ENCODE peak calls at places on chromosomes 7 and 10, in seven cellular contexts. E is esophagus muscularis mucosa, Z is right lobe of liver, S is heart left ventricle, I is HCT116, Q is sigmoid colon, A is IMR-90. J is an unnamed sample.

GRCh38 chr10:113945075-113945686 is 90.7 kb downstream of the NHLRC2 start:
- DNase-seq in S (no peak), Z (no peak), Q (no peak), A (peak; percentile 70), I (peak; percentile 59), E (no peak), J (no peak)

GRCh38 chr10:126439947-126440346 is 51.7 kb upstream of the ADAM12 start:
- DNase-seq in A (no peak), Z (no peak), S (no peak), Q (no peak), E (peak; percentile 34), I (no peak), J (no peak)

GRCh38 chr7:87852306-87852705 is 23.9 kb downstream of the SLC25A40 start:
- DNase-seq in I (no peak), Q (no peak), A (no peak), Z (no peak), S (no peak), E (no peak), J (peak; percentile 34)

GRCh38 chr7:24786941-24787340 is 29.7 kb upstream of the GSDME start:
- DNase-seq in E (no peak), S (no peak), A (peak; percentile 99), Z (no peak), I (peak; percentile 73), Q (no peak), J (peak; percentile 93)

GRCh38 chr10:130233426-130233825 is 97.2 kb downstream of the GLRX3 start:
- DNase-seq in Q (peak; percentile 7), I (no peak), S (no peak), A (no peak), Z (no peak), E (no peak), J (no peak)

GRCh38 chr10:36559990-36560389 is 565.4 kb upstream of the ANKRD30A start:
- DNase-seq in A (peak; percentile 8), S (no peak), Z (no peak), I (no peak), E (no peak), Q (no peak), J (no peak)

GRCh38 chr10:84265378-84265777 is 20.5 kb downstream of the RGR start:
- DNase-seq in I (no peak), S (no peak), A (no peak), Q (no peak), Z (no peak), E (no peak), J (no peak)

GRCh38 chr10:74078037-74078436 is 72.6 kb downstream of the AP3M1 start:
- DNase-seq in I (no peak), S (no peak), Q (no peak), Z (no peak), A (peak; percentile 66), E (no peak), J (peak; percentile 86)

GRCh38 chr7:54946271-54946670 is 72.5 kb upstream of the EGFR start:
- DNase-seq in E (no peak), Q (no peak), S (no peak), A (no peak), Z (no peak), I (no peak), J (no peak)

GRCh38 chr10:78696791-78697420 is 371.9 kb upstream of the ZMIZ1 start:
- DNase-seq in Q (no peak), Z (no peak), E (no peak), S (no peak), I (no peak), A (no peak), J (no peak)

GRCh38 chr10:50271564-50272250 is 20.4 kb upstream of the ASAH2 start:
- DNase-seq in E (peak; percentile 78), Z (no peak), S (no peak), Q (no peak), I (no peak), A (no peak), J (no peak)

GRCh38 chr10:72303424-72304128 is 29.9 kb downstream of the DDIT4 start:
- DNase-seq in A (no peak), Z (no peak), Q (no peak), E (no peak), I (no peak), S (no peak), J (no peak)

GRCh38 chr10:112535432-112536038 is 88.5 kb downstream of the VTI1A start:
- DNase-seq in A (peak; percentile 7), S (no peak), Q (no peak), I (no peak), Z (no peak), E (no peak), J (no peak)
- H3K4me3 ChIP-seq in A (no peak overlapping the region), S (no peak overlapping the region), Q (no peak overlapping the region), I (no peak overlapping the region), Z (no peak overlapping the region), E (no peak overlapping the region), J (no peak overlapping the region)

GRCh38 chr7:50588937-50589336 is 23.7 kb upstream of the DDC start:
- DNase-seq in Q (no peak), A (no peak), Z (no peak), S (no peak), I (no peak), E (no peak), J (peak; percentile 40)
- TF ChIP-seq CTCF in Q (no peak), A (no peak), Z (no peak), S (no peak), I (no peak), E (peak; percentile 20), J (peak; percentile 28)

DNA sequence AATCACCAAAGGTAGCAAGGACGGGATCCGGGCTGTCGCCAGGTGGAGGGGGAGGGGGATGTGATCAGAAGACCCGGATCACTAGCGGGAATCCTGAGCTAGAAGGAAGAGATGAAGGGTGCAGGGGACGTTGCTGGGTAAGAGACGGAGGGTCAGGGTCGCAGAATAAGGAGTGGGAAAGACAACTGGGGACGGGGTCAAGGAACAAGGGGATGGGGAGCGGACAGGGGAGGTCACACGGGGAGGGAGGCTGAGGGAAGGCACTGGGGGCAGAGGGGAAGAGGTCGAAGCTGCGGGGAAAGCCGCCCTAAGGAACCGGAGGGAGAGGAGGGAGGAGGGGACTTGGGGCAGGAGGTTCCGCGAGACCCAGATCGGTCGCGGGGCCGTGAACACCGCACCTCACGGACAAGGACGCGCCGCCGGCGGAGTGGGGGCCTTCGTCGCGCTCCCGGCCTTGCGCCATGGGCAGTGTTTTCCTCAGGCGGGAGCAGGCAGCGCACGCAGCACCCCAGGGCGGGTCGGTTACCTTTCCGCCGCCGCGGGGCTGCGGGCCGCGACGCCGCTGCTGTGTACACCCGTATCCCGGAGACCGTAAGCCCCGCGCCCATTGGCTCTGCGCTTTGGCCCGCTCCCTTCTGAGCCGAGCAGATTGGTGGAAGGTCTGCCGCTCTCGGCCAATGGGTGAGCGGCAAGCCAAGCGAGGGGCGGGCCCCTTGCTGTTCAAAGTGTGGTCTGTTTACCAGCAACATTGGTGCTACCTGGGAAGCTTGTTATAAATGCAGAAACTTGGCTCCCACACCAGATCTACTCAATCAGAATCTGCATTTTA is at the start of gene CFAP43:
- DNase-seq in Z (peak; percentile 99), A (peak; percentile 91), Q (peak; percentile 99), E (peak; percentile 100), S (peak; percentile 98), I (peak; percentile 96), J (peak; percentile 97)
- TF ChIP-seq POLR2A in Z (no peak), A (no peak), Q (no peak), E (no peak), S (no peak), I (no peak), J (no peak)

DNA sequence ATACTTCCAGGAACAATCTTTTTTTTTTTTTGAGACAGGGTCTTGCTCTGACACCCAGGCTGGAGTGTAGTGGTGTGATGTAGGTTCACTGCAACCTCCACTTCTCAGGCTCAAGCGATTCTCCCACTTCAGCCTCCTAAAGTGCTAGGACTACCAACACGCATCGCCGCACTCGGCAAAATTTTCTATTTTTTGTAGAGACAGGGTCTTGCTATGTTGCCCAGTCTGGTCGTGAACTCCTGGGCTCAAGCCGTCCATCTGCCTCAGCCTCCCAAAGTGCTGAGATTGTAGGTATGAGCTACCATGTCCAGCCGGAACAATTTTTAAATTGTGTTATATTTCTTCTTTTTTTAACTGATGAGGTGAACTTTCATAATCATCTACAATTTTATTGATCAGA is 2.1 kb downstream of the ZNF511 start:
- DNase-seq in A (no peak), S (no peak), E (no peak), Z (peak; percentile 14), Q (no peak), I (no peak), J (no peak)
- H3K4me3 ChIP-seq in A (no peak overlapping the region), S (no peak overlapping the region), E (no peak overlapping the region), Z (no peak overlapping the region), Q (no peak overlapping the region), I (no peak overlapping the region), J (no peak overlapping the region)

DNA sequence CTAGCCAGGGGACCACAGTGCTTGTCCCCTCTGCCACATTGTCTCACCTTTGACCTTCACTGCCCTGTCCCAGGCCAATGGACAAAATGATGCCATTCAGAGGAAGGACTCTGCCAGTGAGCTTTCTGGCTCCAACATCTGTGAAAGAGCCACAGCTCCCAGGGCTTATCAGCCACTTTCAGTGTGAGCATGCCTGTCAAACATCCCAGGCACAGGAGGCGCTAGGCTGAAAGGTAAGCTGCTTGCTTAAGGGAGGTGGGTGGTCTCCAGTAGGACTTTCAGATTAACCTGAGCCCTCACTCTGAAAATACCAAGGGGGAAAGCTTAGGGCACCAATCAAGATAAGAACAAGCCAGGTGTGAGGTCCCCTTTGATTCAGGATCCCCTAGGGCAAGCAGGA is 59.8 kb upstream of the GDF10 start:
- DNase-seq in Q (no peak), A (no peak), Z (no peak), S (no peak), I (no peak), E (no peak), J (no peak)
- TF ChIP-seq CTCF in Q (no peak), A (no peak), Z (no peak), S (no peak), I (no peak), E (no peak), J (no peak)

GRCh38 chr10:87861953-87862643 is 1.2 kb downstream of the KLLN start:
- DNase-seq in S (peak; percentile 98), Z (peak; percentile 97), I (peak; percentile 98), Q (peak; percentile 99), E (peak; percentile 98), A (peak; percentile 98), J (peak; percentile 99)
- TF ChIP-seq POLR2A in S (no peak), Z (peak; percentile 56), I (peak; percentile 87), Q (peak; percentile 40), E (peak; percentile 62), A (peak; percentile 18), J (peak; percentile 83)

GRCh38 chr7:35804571-35804970 is 3.7 kb downstream of the SEPTIN7 start:
- DNase-seq in I (no peak), Z (no peak), E (no peak), A (no peak), S (no peak), Q (no peak), J (no peak)
- H3K4me3 ChIP-seq in I (no peak overlapping the region), Z (no peak overlapping the region), E (no peak overlapping the region), A (no peak overlapping the region), S (no peak overlapping the region), Q (no peak overlapping the region), J (peak overlapping the region; percentile 80)

DNA sequence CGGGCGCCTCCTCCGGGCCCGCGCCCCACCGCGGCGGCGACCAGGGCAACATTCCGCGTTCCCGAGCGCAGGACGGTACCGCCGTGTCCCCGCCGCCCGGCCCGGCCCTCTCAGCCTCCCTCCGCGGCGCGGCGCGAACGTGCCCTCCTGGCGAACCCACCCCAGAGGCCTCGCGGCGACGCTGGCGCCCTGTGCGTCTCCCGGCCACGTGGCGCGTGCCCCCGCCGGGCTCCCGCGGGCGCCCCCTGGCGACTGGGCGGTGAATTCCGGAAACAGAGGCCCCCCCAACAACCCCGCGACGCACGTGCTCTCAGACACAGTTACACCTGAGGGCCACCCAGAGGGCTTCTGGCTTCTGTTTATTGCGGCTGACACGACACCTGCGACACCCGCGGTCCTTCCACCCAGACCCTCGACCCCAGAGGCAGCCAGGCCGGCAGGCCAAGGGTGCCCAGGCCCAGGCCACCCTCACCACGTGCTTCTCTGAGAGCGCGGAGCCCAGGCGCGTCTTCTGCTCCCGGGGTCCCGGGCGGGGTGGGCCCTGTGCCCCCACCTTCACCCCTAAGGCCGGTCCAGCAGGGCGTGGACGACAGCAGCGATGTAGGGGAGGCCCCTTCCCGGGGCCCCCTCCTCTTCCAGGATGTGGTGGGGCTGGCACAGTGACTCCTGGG is at the start of gene SAP25:
- DNase-seq in Z (no peak), A (no peak), Q (no peak), I (no peak), S (no peak), E (no peak), J (no peak)
- TF ChIP-seq CTCF in Z (peak; percentile 11), A (peak; percentile 25), Q (no peak), I (no peak), S (no peak), E (peak; percentile 19), J (no peak)